ENCODE peak calls at places on chromosomes 13 and 19, in nine cellular contexts. H is hepatocyte, Z is RWPE2, F is omental fat pad, Q is sigmoid colon, I is WTC11, V is epithelial cell of esophagus, P is Peyer's patch, K is glutamatergic neuron. W is an unnamed sample.

GRCh38 chr19:17966497-17967257 is at the start of gene KCNN1:
- DNase-seq in I (peak; percentile 76), F (no peak), K (peak; percentile 73), Z (no peak), H (peak; percentile 60), P (no peak), Q (no peak), V (no peak), W (peak; percentile 97)

GRCh38 chr19:18611327-18612050 is 1.2 kb upstream of the TMEM59L start:
- DNase-seq in H (no peak), Q (no peak), F (no peak), V (no peak), Z (peak; percentile 50), P (no peak), I (peak; percentile 67), K (no peak), W (no peak)

GRCh38 chr19:49129238-49129583 is 9.9 kb downstream of the PPFIA3 start:
- DNase-seq in Z (no peak), I (peak; percentile 74), P (no peak), Q (no peak), V (no peak), K (no peak), H (no peak), F (no peak), W (no peak)

GRCh38 chr19:35236638-35237400 is 8.3 kb upstream of the FAM187B start:
- DNase-seq in V (peak; percentile 25), K (no peak), Q (no peak), H (no peak), P (peak; percentile 37), I (no peak), F (no peak), Z (no peak), W (no peak)

GRCh38 chr19:17406039-17406886 is 833 bp upstream of the BST2 start:
- DNase-seq in V (no peak), F (no peak), I (no peak), P (peak; percentile 58), Z (no peak), H (no peak), K (no peak), Q (no peak), W (no peak)

GRCh38 chr13:51041126-51041525 is 69.9 kb downstream of the C13orf42 start:
- DNase-seq in P (no peak), F (no peak), Q (no peak), Z (no peak), I (no peak), K (no peak), V (no peak), H (no peak), W (no peak)

GRCh38 chr19:29714953-29715694 is at the start of gene C19orf12:
- DNase-seq in F (no peak), I (peak; percentile 61), P (peak; percentile 63), H (peak; percentile 88), V (peak; percentile 40), Q (peak; percentile 76), Z (no peak), K (peak; percentile 84), W (no peak)

GRCh38 chr19:31538879-31539278 is 189.6 kb upstream of the TSHZ3 start:
- DNase-seq in Q (no peak), V (no peak), F (no peak), P (no peak), Z (no peak), H (no peak), K (no peak), I (no peak), W (no peak)

GRCh38 chr13:70253834-70254233 is 145.6 kb upstream of the KLHL1 start:
- DNase-seq in Z (no peak), K (no peak), F (no peak), Q (no peak), V (peak; percentile 76), I (no peak), H (no peak), P (no peak), W (no peak)

GRCh38 chr13:110109140-110109783 is 197.7 kb downstream of the COL4A1 start:
- DNase-seq in I (no peak), H (no peak), Q (no peak), V (no peak), K (no peak), Z (no peak), F (no peak), P (no peak), W (no peak)

DNA sequence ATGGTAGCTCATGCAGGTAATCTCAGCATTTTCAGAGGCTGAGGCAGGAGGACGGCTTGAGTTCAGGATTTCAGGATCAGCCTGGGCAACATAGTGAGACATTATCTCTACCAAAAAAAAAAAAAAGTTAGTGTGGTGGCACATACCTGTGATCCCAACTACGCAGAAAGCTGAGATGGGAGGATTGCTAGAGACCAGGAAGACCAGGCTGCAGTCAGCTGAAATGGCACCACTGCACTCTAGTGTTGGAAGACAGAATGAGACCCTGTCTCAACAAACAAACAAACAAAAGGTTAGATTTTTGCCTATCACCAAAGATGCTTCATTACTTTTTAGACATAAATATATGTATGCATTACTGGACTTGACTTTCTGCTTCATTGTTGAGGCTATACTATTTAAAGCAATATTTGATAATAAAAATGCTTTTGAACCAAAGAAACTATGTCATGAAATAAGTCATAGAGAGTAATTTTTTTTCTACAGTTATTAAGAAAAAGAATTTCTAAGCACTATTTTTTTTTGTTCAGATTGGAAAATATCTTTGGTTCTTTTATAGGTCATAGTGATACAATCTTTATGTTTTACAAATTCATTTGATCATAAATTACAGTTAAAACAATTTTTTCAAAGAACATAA is 1180.1 kb upstream of the ATXN8OS start:
- DNase-seq in V (peak; percentile 60), Q (no peak), Z (no peak), H (peak; percentile 70), F (no peak), I (peak; percentile 66), P (no peak), K (peak; percentile 43), W (no peak)
- TF ChIP-seq CTCF in V (peak; percentile 87), Q (no peak), Z (peak; percentile 76), H (peak; percentile 82), F (no peak), I (peak; percentile 45), P (no peak), K (peak; percentile 42), W (peak; percentile 87)

GRCh38 chr19:56118666-56119584 is 2.2 kb downstream of the ZNF787 start:
- DNase-seq in V (no peak), K (no peak), Q (no peak), F (no peak), H (no peak), Z (no peak), I (no peak), P (no peak), W (no peak)

GRCh38 chr19:56120002-56120370 is 1.1 kb downstream of the ZNF787 start:
- DNase-seq in H (no peak), Z (no peak), K (no peak), F (no peak), I (no peak), P (no peak), V (no peak), Q (no peak), W (no peak)

GRCh38 chr19:56119585-56119978 is 1.5 kb downstream of the ZNF787 start:
- DNase-seq in H (peak; percentile 73), V (peak; percentile 46), Q (no peak), P (no peak), K (no peak), F (no peak), Z (no peak), I (no peak), W (no peak)

GRCh38 chr19:56121180-56122167 is at the start of gene ZNF787:
- DNase-seq in V (peak; percentile 93), Q (peak; percentile 100), P (peak; percentile 95), H (peak; percentile 99), F (peak; percentile 85), Z (peak; percentile 95), K (peak; percentile 99), I (peak; percentile 99), W (peak; percentile 69)

GRCh38 chr19:56120371-56121179 is 520 bp downstream of the ZNF787 start:
- DNase-seq in I (peak; percentile 52), F (peak; percentile 52), K (peak; percentile 71), Q (peak; percentile 83), Z (no peak), H (peak; percentile 89), P (peak; percentile 85), V (peak; percentile 76), W (no peak)
- TF ChIP-seq CTCF in I (no peak), F (no peak), K (no peak), Q (no peak), Z (no peak), H (no peak), P (peak; percentile 55), V (peak; percentile 3), W (no peak)

DNA sequence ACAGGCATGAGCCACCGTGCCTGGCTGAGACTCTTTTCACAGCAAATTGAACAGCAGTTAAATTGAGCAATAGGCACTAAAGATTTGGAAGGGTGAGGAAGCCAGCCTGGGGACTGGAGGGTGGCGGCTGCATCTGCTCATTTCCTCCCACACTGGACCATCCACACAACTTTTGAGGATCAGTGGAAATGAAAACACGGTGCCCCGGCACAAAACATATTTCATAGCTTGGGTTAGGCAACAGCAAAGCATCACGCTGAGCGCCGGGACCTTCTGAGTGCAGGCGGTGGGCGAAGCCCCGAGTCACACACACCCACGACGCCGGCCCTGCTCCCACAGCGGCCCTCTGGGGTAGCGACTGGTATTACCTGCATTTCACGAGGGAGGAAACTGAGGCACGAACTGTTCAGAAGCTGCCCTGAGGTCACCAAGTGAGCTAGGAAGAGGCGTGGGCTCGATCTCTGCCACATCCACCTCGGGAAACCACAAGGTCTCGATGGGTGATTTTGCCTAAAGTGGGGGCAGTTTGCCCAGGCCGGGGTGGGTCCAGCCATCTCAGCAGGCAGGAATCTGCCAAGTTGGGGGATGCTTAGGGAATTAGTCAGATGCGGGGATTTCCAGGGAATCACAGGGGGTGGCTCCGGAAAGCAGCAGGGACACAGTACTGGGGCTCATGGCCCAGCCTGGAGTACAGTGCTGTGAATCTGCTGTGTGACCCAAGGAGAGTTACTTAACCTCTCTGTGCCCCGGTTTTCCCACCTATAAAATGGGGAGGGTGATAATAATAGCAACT is 3.5 kb upstream of the SBNO2 start:
- DNase-seq in Q (peak; percentile 81), I (no peak), K (no peak), H (peak; percentile 10), P (no peak), V (peak; percentile 97), F (no peak), Z (peak; percentile 94), W (no peak)
- TF ChIP-seq CTCF in Q (no peak), I (no peak), K (no peak), H (no peak), P (no peak), V (peak; percentile 47), F (no peak), Z (no peak), W (no peak)

DNA sequence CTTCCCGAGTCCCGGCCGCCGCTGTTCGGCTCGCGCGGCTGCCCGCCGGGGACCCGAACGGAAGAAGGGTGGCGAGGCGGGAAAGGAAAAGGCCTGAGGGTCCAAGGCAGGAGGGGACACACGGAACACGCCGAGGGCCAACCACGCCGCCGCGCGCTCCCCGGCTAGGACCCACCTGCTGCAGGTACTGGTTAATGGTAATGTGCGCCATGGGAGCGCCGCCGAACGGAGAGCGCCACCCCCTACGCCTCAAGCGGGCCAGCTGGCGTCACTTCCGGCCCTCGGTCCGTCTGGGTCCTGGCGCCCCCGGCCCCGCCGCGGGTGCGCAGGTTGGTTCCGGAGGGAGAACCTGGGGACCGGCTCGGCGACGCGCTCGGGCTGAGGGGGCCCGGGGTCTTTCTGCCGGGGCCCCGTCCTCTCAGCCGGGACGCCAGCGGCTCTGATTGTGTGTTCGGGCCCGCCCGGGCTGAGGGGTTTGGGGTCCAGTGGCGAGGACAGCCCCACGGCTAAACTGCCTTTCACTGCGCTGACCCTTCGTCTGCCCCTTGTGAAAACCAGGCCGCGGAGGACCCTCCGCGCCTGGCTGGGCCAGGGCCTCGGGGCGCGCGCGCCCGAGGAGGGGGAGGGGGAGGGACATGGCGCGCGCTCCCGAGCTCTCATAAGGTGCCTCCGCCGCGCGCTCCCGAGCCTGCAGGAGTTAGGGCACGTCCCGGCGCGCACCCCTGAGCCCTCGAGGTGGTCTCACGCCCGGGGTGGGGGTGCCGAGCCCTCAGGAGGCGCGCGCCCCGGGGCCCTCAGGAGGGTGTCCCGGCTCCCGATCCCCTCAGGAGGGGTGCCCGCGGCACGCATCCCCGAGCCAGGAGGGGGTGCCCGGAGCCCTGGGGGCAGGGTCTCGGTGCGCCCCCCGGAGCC is at the start of gene PCID2:
- DNase-seq in Z (peak; percentile 96), H (peak; percentile 96), P (peak; percentile 89), K (peak; percentile 90), F (peak; percentile 57), I (peak; percentile 89), Q (peak; percentile 95), V (peak; percentile 93), W (peak; percentile 74)
- TF ChIP-seq CTCF in Z (no peak), H (no peak), P (no peak), K (no peak), F (no peak), I (no peak), Q (no peak), V (no peak), W (no peak)

W was measured in D721Med.